ENCODE peak calls at places on chromosome 9, in four cellular contexts. C is A549, D is K562, N is GM12878. K is an unnamed sample.
A peak's percentile ranks its signal among the peaks of the same experiment; 100 is the strongest.

GRCh38 chr9:96391021-96391765 is 7.7 kb upstream of the SLC35D2 start:
- DNase-seq in D (no peak), N (no peak), C (no peak), K (peak; percentile 96)

GRCh38 chr9:82721596-82721995 is 341.3 kb downstream of the RASEF start:
- DNase-seq in C (no peak), N (no peak), D (no peak), K (no peak)

GRCh38 chr9:77218612-77219011 is 41.3 kb downstream of the VPS13A start:
- DNase-seq in D (no peak), N (no peak), C (no peak), K (no peak)

GRCh38 chr9:126114850-126115460 is 211.7 kb upstream of the MVB12B start:
- DNase-seq in N (no peak), D (no peak), C (no peak), K (no peak)

GRCh38 chr9:120711841-120712538 is 2.3 kb downstream of the MEGF9 start:
- DNase-seq in C (no peak), D (peak; percentile 45), N (no peak), K (no peak)

GRCh38 chr9:123419091-123419490 is 63.1 kb downstream of the CRB2 start:
- DNase-seq in C (no peak), D (no peak), N (no peak), K (no peak)

GRCh38 chr9:93205045-93205768 is 21.3 kb downstream of the WNK2 start:
- DNase-seq in N (no peak), D (no peak), C (no peak), K (peak; percentile 48)

GRCh38 chr9:133063500-133064231 is 1.9 kb downstream of the CEL start:
- DNase-seq in D (no peak), N (no peak), C (no peak), K (no peak)

GRCh38 chr9:16247188-16247875 is 623.1 kb downstream of the BNC2 start:
- DNase-seq in C (peak; percentile 29), D (no peak), N (no peak), K (no peak)

GRCh38 chr9:110427497-110428104 is 89.9 kb upstream of the TXNDC8 start:
- DNase-seq in D (peak; percentile 66), N (no peak), C (peak; percentile 34), K (peak; percentile 18)

GRCh38 chr9:73026375-73026774 is 73.5 kb upstream of the ALDH1A1 start:
- DNase-seq in D (no peak), C (no peak), N (no peak), K (no peak)

GRCh38 chr9:17531642-17532254 is 47.1 kb upstream of the SH3GL2 start:
- DNase-seq in D (peak; percentile 18), C (peak; percentile 38), N (no peak), K (peak; percentile 32)

GRCh38 chr9:135614821-135615665 is 24.3 kb downstream of the GLT6D1 start:
- DNase-seq in C (no peak), N (no peak), D (no peak), K (no peak)

GRCh38 chr9:110065527-110065926 is 142.4 kb downstream of the C9orf152 start:
- DNase-seq in C (no peak), N (no peak), D (no peak), K (no peak)

GRCh38 chr9:2140600-2141223 is 125.6 kb downstream of the SMARCA2 start:
- DNase-seq in D (no peak), N (no peak), C (no peak), K (no peak)

GRCh38 chr9:7510209-7510608 is 289.4 kb downstream of the DMAC1 start:
- DNase-seq in C (no peak), N (no peak), D (no peak), K (no peak)

GRCh38 chr9:8036914-8037524 is 237.4 kb upstream of the DMAC1 start:
- DNase-seq in C (no peak), N (no peak), D (no peak), K (no peak)

GRCh38 chr9:17824191-17824926 is 245.5 kb downstream of the SH3GL2 start:
- DNase-seq in N (no peak), C (no peak), D (no peak), K (peak; percentile 5)

GRCh38 chr9:92535940-92536850 is at the start of gene ECM2:
- DNase-seq in N (no peak), C (no peak), D (no peak), K (no peak)

GRCh38 chr9:137670391-137671195 is 51.8 kb downstream of the EHMT1 start:
- DNase-seq in C (no peak), D (peak; percentile 89), N (no peak), K (peak; percentile 85)

GRCh38 chr9:38298503-38298902 is 94.0 kb upstream of the ALDH1B1 start:
- DNase-seq in N (no peak), D (no peak), C (no peak), K (no peak)

GRCh38 chr9:14179449-14179848 is 134.5 kb downstream of the NFIB start:
- DNase-seq in N (no peak), D (no peak), C (no peak), K (peak; percentile 56)

GRCh38 chr9:83430681-83431080 is 107.5 kb downstream of the FRMD3 start:
- DNase-seq in D (no peak), N (no peak), C (no peak), K (no peak)

GRCh38 chr9:112061152-112061740 is 113.9 kb downstream of the SUSD1 start:
- DNase-seq in D (peak; percentile 82), N (peak; percentile 75), C (peak; percentile 81), K (peak; percentile 56)

GRCh38 chr9:935348-935965 is 41.0 kb upstream of the DMRT3 start:
- DNase-seq in D (no peak), N (no peak), C (no peak), K (no peak)

GRCh38 chr9:73349476-73349875 is 197.8 kb downstream of the ANXA1 start:
- DNase-seq in C (no peak), D (no peak), N (no peak), K (no peak)

GRCh38 chr9:137374131-137374845 is 48.7 kb downstream of the EXD3 start:
- DNase-seq in D (no peak), C (no peak), N (no peak), K (no peak)

GRCh38 chr9:34337404-34337803 is 8.0 kb downstream of the NUDT2 start:
- DNase-seq in N (no peak), D (no peak), C (no peak), K (no peak)

GRCh38 chr9:69497816-69498215 is 172.8 kb downstream of the ENTREP1 start:
- DNase-seq in N (no peak), D (no peak), C (no peak), K (no peak)

GRCh38 chr9:136204086-136204805 is 682 bp downstream of the LHX3 start:
- DNase-seq in N (no peak), D (no peak), C (no peak), K (no peak)

GRCh38 chr9:111481885-111482636 is 2.1 kb downstream of the ECPAS start:
- DNase-seq in C (no peak), N (no peak), D (peak; percentile 62), K (peak; percentile 62)

GRCh38 chr9:114291064-114291474 is 31.8 kb upstream of the ORM1 start:
- DNase-seq in C (peak; percentile 57), D (peak; percentile 75), N (no peak), K (peak; percentile 61)

GRCh38 chr9:122261469-122261881 is 3.2 kb downstream of the RBM18 start:
- DNase-seq in D (peak; percentile 73), N (no peak), C (no peak), K (peak; percentile 89)

GRCh38 chr9:68931821-68932220 is 82.1 kb downstream of the PRKACG start:
- DNase-seq in N (no peak), C (no peak), D (no peak), K (no peak)

GRCh38 chr9:135408676-135409254 is 70.8 kb upstream of the PPP1R26 start:
- DNase-seq in N (no peak), D (no peak), C (no peak), K (no peak)

GRCh38 chr9:98317134-98317857 is 61.8 kb upstream of the TBC1D2 start:
- DNase-seq in C (no peak), N (no peak), D (no peak), K (no peak)

GRCh38 chr9:120580591-120580896 is 577 bp upstream of the CDK5RAP2 start:
- DNase-seq in N (no peak), C (no peak), D (no peak), K (no peak)

GRCh38 chr9:5040730-5041389 is 55.8 kb downstream of the JAK2 start:
- DNase-seq in N (no peak), D (no peak), C (no peak), K (no peak)

GRCh38 chr9:5043381-5043780 is 58.3 kb downstream of the JAK2 start:
- DNase-seq in D (no peak), N (no peak), C (no peak), K (no peak)

GRCh38 chr9:5044160-5044559 is 59.1 kb downstream of the JAK2 start:
- DNase-seq in N (no peak), D (no peak), C (no peak), K (no peak)

GRCh38 chr9:5041390-5042115 is 56.5 kb downstream of the JAK2 start:
- DNase-seq in N (no peak), C (no peak), D (no peak), K (no peak)

GRCh38 chr9:5042661-5043178 is 57.6 kb downstream of the JAK2 start:
- DNase-seq in N (no peak), D (no peak), C (no peak), K (no peak)
- TF ChIP-seq POLR2AphosphoS2 in N (no peak), D (no peak), C (no peak), K (no peak)

DNA sequence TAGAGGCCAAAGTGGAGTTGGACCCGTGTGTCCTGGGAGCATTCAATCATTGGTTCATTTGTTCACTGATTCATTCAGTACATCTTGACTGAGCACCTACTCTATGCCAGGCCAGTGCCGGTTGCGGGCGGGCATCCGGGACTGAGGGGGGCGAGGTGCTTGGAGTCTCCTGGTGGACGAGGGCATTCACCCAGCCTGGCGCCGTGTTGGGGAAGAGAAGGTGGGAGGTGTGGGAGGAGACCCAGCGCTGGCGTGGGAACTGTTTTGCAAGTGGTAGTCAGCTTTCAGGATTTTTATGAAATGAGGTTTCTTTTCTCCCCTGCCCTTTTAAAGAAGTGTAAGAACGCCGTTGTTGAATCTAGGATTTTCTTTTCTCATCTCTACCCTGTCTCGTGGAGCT is 37.2 kb downstream of the NCS1 start:
- DNase-seq in C (no peak), N (no peak), D (no peak), K (no peak)
- TF ChIP-seq POLR2AphosphoS2 in C (no peak), N (no peak), D (no peak), K (no peak)

GRCh38 chr9:91101598-91102168 is 260.0 kb downstream of the AUH start:
- DNase-seq in C (no peak), N (no peak), D (no peak), K (no peak)

GRCh38 chr9:91102269-91102668 is 259.4 kb downstream of the AUH start:
- DNase-seq in D (no peak), C (no peak), N (no peak), K (no peak)

GRCh38 chr9:91098203-91098602 is 263.5 kb downstream of the AUH start:
- DNase-seq in D (no peak), N (no peak), C (no peak), K (no peak)

GRCh38 chr9:91099471-91099870 is 262.2 kb downstream of the AUH start:
- DNase-seq in N (no peak), C (no peak), D (no peak), K (no peak)

GRCh38 chr9:91100878-91101450 is 260.8 kb downstream of the AUH start:
- DNase-seq in N (no peak), D (no peak), C (no peak), K (peak; percentile 65)
- TF ChIP-seq POLR2AphosphoS2 in N (no peak), D (no peak), C (no peak), K (no peak)

GRCh38 chr9:134099123-134099761 is 31.4 kb upstream of the BRD3 start:
- DNase-seq in N (peak; percentile 24), D (peak; percentile 73), C (peak; percentile 67), K (peak; percentile 55)
- TF ChIP-seq POLR2AphosphoS2 in N (no peak), D (no peak), C (no peak), K (no peak)

GRCh38 chr9:87441251-87441650 is 56.4 kb upstream of the DAPK1 start:
- DNase-seq in N (no peak), C (no peak), D (no peak), K (no peak)
- TF ChIP-seq POLR2AphosphoS2 in N (no peak), C (no peak), D (no peak), K (no peak)